ENCODE peak calls at places on chromosome 7, in eight cellular contexts. D, K, W, O, L, G, Q and A are unnamed samples.

GRCh38 chr7:118606632-118607031 is 382.1 kb downstream of the ANKRD7 start:
- DNase-seq in G (no peak), D (no peak), L (no peak), Q (no peak), K (no peak), W (no peak), O (no peak), A (no peak)

GRCh38 chr7:30201161-30201666 is 66.4 kb downstream of the MTURN start:
- DNase-seq in O (no peak), Q (no peak), L (no peak), W (no peak), D (no peak), G (no peak), K (no peak), A (no peak)

GRCh38 chr7:44348851-44349781 is 23.7 kb upstream of the CAMK2B start:
- DNase-seq in L (no peak), D (peak), K (no peak), O (no peak), W (no peak), Q (no peak), G (no peak), A (no peak)

GRCh38 chr7:134355925-134356324 is 39.2 kb upstream of the SLC35B4 start:
- DNase-seq in O (no peak), K (no peak), W (peak), Q (no peak), G (no peak), D (no peak), L (peak), A (no peak)

GRCh38 chr7:11950281-11950680 is 118.3 kb upstream of the THSD7A start:
- DNase-seq in K (no peak), L (no peak), W (no peak), D (no peak), O (no peak), G (no peak), Q (peak), A (no peak)

GRCh38 chr7:81676813-81677212 is 93.0 kb downstream of the HGF start:
- DNase-seq in K (peak), W (no peak), G (no peak), D (no peak), O (no peak), Q (no peak), L (no peak), A (no peak)

GRCh38 chr7:11726251-11727155 is 105.5 kb downstream of the THSD7A start:
- DNase-seq in Q (no peak), O (no peak), K (peak), L (no peak), D (no peak), W (peak), G (no peak), A (no peak)

GRCh38 chr7:14385074-14385473 is 395.6 kb upstream of the ETV1 start:
- DNase-seq in G (no peak), K (no peak), D (no peak), W (no peak), Q (no peak), O (no peak), L (no peak), A (no peak)

GRCh38 chr7:24227603-24228359 is 56.2 kb upstream of the NPY start:
- DNase-seq in G (no peak), W (no peak), O (no peak), K (no peak), L (no peak), Q (no peak), D (no peak), A (no peak)

GRCh38 chr7:29557954-29558353 is 5.7 kb upstream of the PRR15 start:
- DNase-seq in W (no peak), Q (no peak), O (no peak), L (no peak), K (no peak), G (no peak), D (no peak), A (no peak)

GRCh38 chr7:149373089-149373488 is 87.8 kb downstream of the ZNF777 start:
- DNase-seq in G (no peak), W (no peak), Q (no peak), K (no peak), D (no peak), L (no peak), O (no peak), A (no peak)

GRCh38 chr7:8220376-8221106 is 41.4 kb downstream of the ICA1 start:
- DNase-seq in L (no peak), Q (no peak), G (no peak), W (no peak), D (no peak), O (no peak), K (no peak), A (no peak)

GRCh38 chr7:134298902-134299683 is 17.6 kb downstream of the SLC35B4 start:
- DNase-seq in G (no peak), D (no peak), L (peak), Q (peak), K (no peak), O (no peak), W (no peak), A (no peak)

GRCh38 chr7:148729984-148730733 is 31.5 kb downstream of the CUL1 start:
- DNase-seq in Q (no peak), W (no peak), O (no peak), G (no peak), L (no peak), K (peak), D (no peak), A (no peak)

GRCh38 chr7:47682874-47683273 is 101.0 kb upstream of the TNS3 start:
- DNase-seq in O (no peak), Q (no peak), W (no peak), K (no peak), D (no peak), G (no peak), L (no peak), A (no peak)

GRCh38 chr7:69739906-69740545 is 141.8 kb downstream of the AUTS2 start:
- DNase-seq in Q (no peak), O (no peak), G (no peak), K (no peak), W (peak), D (no peak), L (no peak), A (no peak)

GRCh38 chr7:155862088-155862487 is 49.8 kb upstream of the SHH start:
- DNase-seq in D (no peak), L (no peak), Q (no peak), O (peak), K (no peak), W (no peak), G (no peak), A (no peak)

GRCh38 chr7:94580601-94581000 is 71.0 kb downstream of the CASD1 start:
- DNase-seq in G (no peak), K (no peak), D (no peak), Q (no peak), L (no peak), O (peak), W (no peak), A (no peak)

GRCh38 chr7:1247527-1248041 is 14.9 kb downstream of the UNCX start:
- DNase-seq in O (no peak), Q (no peak), L (no peak), D (peak), G (no peak), W (no peak), K (no peak), A (peak)

GRCh38 chr7:129859188-129859587 is 93.6 kb downstream of the UBE2H start:
- DNase-seq in D (no peak), O (no peak), Q (no peak), L (no peak), W (peak), K (peak), G (no peak), A (no peak)

GRCh38 chr7:47153076-47153475 is 428.8 kb downstream of the TNS3 start:
- DNase-seq in Q (no peak), O (no peak), D (no peak), W (peak), L (no peak), G (no peak), K (peak), A (no peak)

GRCh38 chr7:101251871-101252659 is 7.2 kb upstream of the FIS1 start:
- DNase-seq in O (peak), G (peak), D (peak), K (peak), W (peak), Q (peak), L (peak), A (peak)
- TF ChIP-seq CTCF in O (no peak), G (no peak), D (no peak), K (no peak), W (no peak), Q (no peak), L (no peak), A (no peak)

DNA sequence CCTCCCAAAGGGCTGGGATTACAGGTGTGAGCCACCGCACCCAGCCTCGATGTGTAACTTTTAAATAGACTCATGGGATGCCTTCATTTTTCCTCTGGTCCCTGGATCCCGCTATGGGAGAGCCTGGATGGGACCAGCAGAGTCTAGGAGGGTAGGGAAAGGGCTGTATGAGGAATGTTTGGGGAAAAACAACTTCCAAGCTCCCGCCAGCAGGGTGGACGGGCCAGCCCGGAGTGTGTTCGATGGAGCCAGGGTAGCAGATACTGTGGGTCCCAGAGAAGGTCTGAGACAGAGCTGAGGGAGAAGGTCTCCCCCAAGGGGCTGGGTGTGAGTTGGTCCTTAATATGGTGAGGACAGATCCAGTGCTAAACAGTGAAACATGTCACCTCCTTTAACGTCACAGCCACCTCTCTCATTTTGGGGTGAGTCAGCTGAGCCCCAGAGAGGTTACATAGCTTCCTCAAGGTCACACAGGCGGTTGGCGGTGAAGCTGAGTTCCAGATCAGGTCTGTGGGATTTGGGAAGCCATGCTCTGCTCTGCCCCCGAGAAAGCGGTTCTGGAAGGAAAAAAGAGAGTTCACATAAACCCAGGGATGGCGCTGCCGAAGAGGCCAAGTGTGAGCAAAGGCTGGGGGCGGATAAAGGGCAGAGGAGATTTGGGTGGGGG is 66.4 kb downstream of the MYL10 start:
- DNase-seq in L (no peak), Q (no peak), K (no peak), O (no peak), D (no peak), W (no peak), G (no peak), A (no peak)
- TF ChIP-seq CTCF in L (no peak), Q (no peak), K (no peak), O (no peak), D (no peak), W (no peak), G (no peak), A (no peak)

GRCh38 chr7:122525355-122525754 is 173.6 kb downstream of the RNF133 start:
- DNase-seq in L (no peak), O (no peak), G (no peak), K (no peak), W (no peak), Q (no peak), D (no peak), A (no peak)
- TF ChIP-seq CTCF in L (no peak), O (no peak), G (no peak), K (no peak), W (no peak), Q (no peak), D (no peak), A (no peak)

DNA sequence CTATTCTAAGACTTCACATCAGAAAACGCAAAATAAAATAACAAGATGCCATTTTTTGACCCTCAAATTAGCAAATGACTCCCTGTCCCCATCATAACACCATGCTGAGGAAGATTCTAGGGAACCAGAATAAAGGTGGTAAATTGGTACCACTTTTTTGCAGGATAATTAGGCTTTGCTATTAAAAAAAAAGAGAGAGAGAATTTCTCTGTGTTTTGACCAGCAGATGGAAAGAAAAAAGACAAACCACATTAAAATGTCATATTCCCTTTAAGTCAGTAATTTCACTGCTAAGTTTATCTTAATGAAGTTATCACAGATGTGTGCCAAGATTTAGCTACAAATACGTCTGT is 33.9 kb downstream of the PUS7 start:
- DNase-seq in G (no peak), K (no peak), D (no peak), W (no peak), Q (no peak), O (no peak), L (no peak), A (no peak)
- TF ChIP-seq CTCF in G (no peak), K (no peak), D (no peak), W (no peak), Q (no peak), O (no peak), L (no peak), A (no peak)

GRCh38 chr7:73612598-73613269 is 11.6 kb downstream of the MLXIPL start:
- DNase-seq in K (peak), G (peak), L (peak), O (peak), D (no peak), Q (peak), W (no peak), A (no peak)

GRCh38 chr7:73613954-73614735 is 10.2 kb downstream of the MLXIPL start:
- DNase-seq in G (no peak), O (no peak), D (no peak), L (no peak), Q (peak), K (no peak), W (no peak), A (no peak)

GRCh38 chr7:73618538-73618937 is 5.8 kb downstream of the MLXIPL start:
- DNase-seq in G (no peak), L (no peak), O (no peak), D (no peak), K (no peak), Q (no peak), W (no peak), A (no peak)

GRCh38 chr7:73611017-73611555 is 13.2 kb downstream of the MLXIPL start:
- DNase-seq in O (no peak), G (no peak), Q (no peak), L (no peak), K (no peak), W (no peak), D (no peak), A (no peak)

DNA sequence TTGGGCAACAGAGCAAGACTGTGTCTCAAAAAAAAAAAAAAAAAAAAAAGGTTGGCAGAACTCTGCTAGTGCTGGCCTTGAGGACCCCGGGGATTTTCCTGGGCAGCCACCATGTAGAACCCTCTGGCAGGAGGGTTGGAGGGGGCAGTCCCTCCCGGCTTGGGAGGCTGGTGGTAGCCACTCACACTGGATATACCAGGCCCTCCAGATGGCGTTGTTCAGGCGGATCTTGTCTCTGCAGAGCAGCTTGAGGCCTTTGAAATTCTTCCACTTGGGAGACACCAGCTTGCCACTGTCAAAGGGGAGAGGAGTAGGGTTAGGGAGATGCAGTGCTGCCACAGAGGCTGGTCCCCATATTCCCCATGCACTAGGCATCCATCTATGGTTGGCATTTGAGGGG is 8.4 kb downstream of the MLXIPL start:
- DNase-seq in L (no peak), G (no peak), W (no peak), K (no peak), O (no peak), Q (no peak), D (no peak), A (no peak)
- TF ChIP-seq CTCF in L (no peak), G (no peak), W (no peak), K (peak), O (peak), Q (no peak), D (no peak), A (no peak)

DNA sequence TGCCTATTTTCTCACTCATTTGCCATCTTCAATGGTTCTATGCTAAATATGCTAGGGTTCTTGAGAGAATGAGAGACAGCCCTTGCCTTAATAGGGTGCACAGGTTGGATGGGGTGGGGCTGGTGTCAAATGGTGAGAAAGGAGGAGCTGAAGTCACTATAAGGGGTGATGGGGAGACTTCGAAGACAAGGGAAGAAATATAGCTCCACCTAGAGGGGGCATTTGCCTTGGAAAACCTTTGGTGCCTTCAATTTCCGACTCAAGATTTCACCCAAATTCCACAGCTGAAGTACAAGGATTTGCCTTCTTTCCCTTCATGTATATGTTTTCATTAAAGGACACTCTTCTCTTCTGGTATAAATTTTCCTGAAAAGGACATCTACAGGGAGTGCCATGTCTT is 5.6 kb downstream of the PTN start:
- DNase-seq in K (no peak), G (no peak), W (no peak), O (no peak), L (no peak), Q (no peak), D (peak), A (no peak)
- TF ChIP-seq CTCF in K (peak), G (no peak), W (no peak), O (no peak), L (peak), Q (no peak), D (peak), A (no peak)